ENCODE peak calls at places on chromosomes 7 and 10, in seven cellular contexts. U is type B pancreatic cell; D is CD4-positive, alpha-beta memory T cell; F is retina; P is M059J; L is chondrocyte; T is NCI-H748 treated with DMSO at 0.1 percent for 48 hours. X is an unnamed sample.

GRCh38 chr7:47520408-47520807 is 61.5 kb downstream of the TNS3 start:
- DNase-seq in P (no peak), T (no peak), D (no peak), L (peak; percentile 25), F (no peak), U (no peak), X (no peak)

GRCh38 chr10:1957057-1957456 is 219.7 kb upstream of the ADARB2 start:
- DNase-seq in F (no peak), P (no peak), U (no peak), L (no peak), D (no peak), T (no peak), X (no peak)

GRCh38 chr10:131722525-131723264 is 178.1 kb upstream of the PPP2R2D start:
- DNase-seq in F (no peak), D (no peak), L (no peak), U (peak; percentile 64), P (no peak), T (no peak), X (no peak)

GRCh38 chr7:139192014-139192706 is 38.9 kb upstream of the UBN2 start:
- DNase-seq in F (no peak), L (no peak), D (no peak), U (no peak), T (no peak), P (no peak), X (no peak)

GRCh38 chr7:51228386-51228958 is 88.1 kb downstream of the COBL start:
- DNase-seq in L (no peak), F (no peak), T (no peak), P (no peak), U (no peak), D (no peak), X (no peak)

GRCh38 chr10:75722609-75723008 is 291.2 kb downstream of the LRMDA start:
- DNase-seq in D (no peak), P (peak; percentile 3), U (no peak), F (no peak), T (no peak), L (no peak), X (no peak)

GRCh38 chr10:77836299-77836820 is 90.2 kb downstream of the DLG5 start:
- DNase-seq in T (no peak), F (no peak), U (no peak), L (no peak), P (no peak), D (peak; percentile 93), X (no peak)

GRCh38 chr7:38476764-38477163 is 154.4 kb downstream of the AMPH start:
- DNase-seq in F (no peak), D (no peak), U (no peak), P (no peak), T (no peak), L (no peak), X (no peak)

GRCh38 chr7:137081694-137082093 is 213.2 kb downstream of the CHRM2 start:
- DNase-seq in D (no peak), F (no peak), L (no peak), P (peak; percentile 93), U (no peak), T (no peak), X (no peak)

GRCh38 chr10:51663086-51663485 is 36.3 kb downstream of the CSTF2T start:
- DNase-seq in L (no peak), U (no peak), T (no peak), D (peak; percentile 28), F (no peak), P (no peak), X (no peak)

GRCh38 chr7:52209658-52210057 is 825.8 kb upstream of the POM121L12 start:
- DNase-seq in P (no peak), D (no peak), T (no peak), F (no peak), L (no peak), U (no peak), X (no peak)

GRCh38 chr10:4338768-4339167 is 487.2 kb upstream of the AKR1E2 start:
- DNase-seq in D (no peak), T (no peak), F (no peak), L (no peak), U (no peak), P (no peak), X (no peak)

GRCh38 chr10:44696496-44696895 is 214.6 kb upstream of the TMEM72 start:
- DNase-seq in D (no peak), L (no peak), F (peak; percentile 22), T (no peak), U (no peak), P (peak; percentile 75), X (peak; percentile 38)

GRCh38 chr10:109721401-109722028 is 201.8 kb downstream of the XPNPEP1 start:
- DNase-seq in D (no peak), U (no peak), T (no peak), P (no peak), F (peak; percentile 35), L (no peak), X (no peak)

X was measured in kidney tubule cell.